ENCODE peak calls at places on chromosomes 16 and 17, in nine cellular contexts. D is pulmonary artery endothelial cell; O is left ventricle myocardium inferior; Y is activated CD4-positive, alpha-beta memory T cell treated with anti-CD3 and anti-CD28 coated beads for 36 hours; U is effector memory CD4-positive, alpha-beta T cell; V is T-helper 1 cell; S is cardiac fibroblast; E is NCI-H1694; Q is GM04504. Z is an unnamed sample.

GRCh38 chr16:49495596-49496355 is 122.2 kb downstream of the C16orf78 start:
- DNase-seq in D (no peak), O (no peak), Y (no peak), U (no peak), V (no peak), S (no peak), E (no peak), Q (no peak), Z (no peak)

GRCh38 chr16:87297918-87298631 is 19.1 kb downstream of the C16orf95 start:
- DNase-seq in D (no peak), O (no peak), Y (peak), U (no peak), V (no peak), S (peak), E (peak), Q (no peak), Z (peak)

GRCh38 chr17:31074772-31075538 is 19.8 kb upstream of the NF1 start:
- DNase-seq in D (no peak), O (no peak), Y (no peak), U (no peak), V (no peak), S (peak), E (no peak), Q (no peak), Z (peak)

GRCh38 chr16:4240624-4241023 is 1.3 kb downstream of the SRL start:
- DNase-seq in D (no peak), O (peak), Y (no peak), U (no peak), V (no peak), S (no peak), E (no peak), Q (no peak), Z (no peak)

GRCh38 chr16:83898463-83899271 is at the start of gene MLYCD:
- DNase-seq in D (peak), O (peak), Y (peak), U (peak), V (peak), S (peak), E (no peak), Q (peak), Z (peak)

GRCh38 chr17:43015579-43015978 is 6.6 kb downstream of the VAT1 start:
- DNase-seq in D (peak), O (peak), Y (no peak), U (no peak), V (no peak), S (no peak), E (no peak), Q (no peak), Z (no peak)

GRCh38 chr16:67865318-67865717 is 7.5 kb upstream of the EDC4 start:
- DNase-seq in D (no peak), O (no peak), Y (peak), U (no peak), V (no peak), S (peak), E (no peak), Q (no peak), Z (peak)

GRCh38 chr16:58481931-58482330 is 18.0 kb upstream of the NDRG4 start:
- DNase-seq in D (no peak), O (no peak), Y (no peak), U (no peak), V (no peak), S (no peak), E (no peak), Q (no peak), Z (peak)